ENCODE peak calls at places on chromosomes 12 and 14, in six cellular contexts. K is cardiac fibroblast, L is adipocyte, Q is MG63, O is fibroblast of mammary gland, U is AG04450. H is an unnamed sample.
A peak's percentile ranks its signal among the peaks of the same experiment; 100 is the strongest.

GRCh38 chr14:96376093-96376492 is 12.8 kb downstream of the GSKIP start:
- DNase-seq in K (no peak), L (no peak), Q (no peak), O (no peak), U (no peak), H (no peak)

GRCh38 chr12:56766535-56766934 is 3.4 kb downstream of the HSD17B6 start:
- DNase-seq in K (no peak), L (no peak), Q (no peak), O (no peak), U (no peak), H (no peak)

GRCh38 chr14:68172664-68173063 is 353.1 kb downstream of the RAD51B start:
- DNase-seq in K (no peak), L (peak; percentile 46), Q (no peak), O (peak; percentile 43), U (no peak), H (no peak)

GRCh38 chr14:77409131-77409533 is 14.2 kb downstream of the NOXRED1 start:
- DNase-seq in K (peak; percentile 16), L (no peak), Q (no peak), O (peak; percentile 10), U (no peak), H (peak; percentile 22)

GRCh38 chr12:42698213-42698612 is 108.7 kb upstream of the PRICKLE1 start:
- DNase-seq in K (peak; percentile 90), L (no peak), Q (no peak), O (peak; percentile 96), U (no peak), H (no peak)

GRCh38 chr14:56482306-56482705 is 97.3 kb upstream of the TMEM260 start:
- DNase-seq in K (peak; percentile 40), L (peak; percentile 18), Q (no peak), O (peak; percentile 17), U (no peak), H (peak; percentile 29)

GRCh38 chr12:109695961-109696461 is 17.6 kb upstream of the FAM222A start:
- DNase-seq in K (no peak), L (no peak), Q (no peak), O (no peak), U (no peak), H (no peak)

GRCh38 chr14:93892923-93893549 is 34.1 kb upstream of the FAM181A start:
- DNase-seq in K (peak; percentile 59), L (peak; percentile 83), Q (peak; percentile 44), O (peak; percentile 49), U (peak; percentile 20), H (peak; percentile 87)

GRCh38 chr14:97380539-97380941 is 583.4 kb downstream of the VRK1 start:
- DNase-seq in K (no peak), L (no peak), Q (no peak), O (no peak), U (no peak), H (no peak)

GRCh38 chr12:104049278-104050257 is at the start of gene GLT8D2:
- DNase-seq in K (peak; percentile 71), L (peak; percentile 97), Q (peak; percentile 71), O (peak; percentile 86), U (peak; percentile 64), H (peak; percentile 56)

GRCh38 chr14:99793213-99794155 is at the start of gene EML1:
- DNase-seq in K (peak; percentile 76), L (peak; percentile 94), Q (peak; percentile 83), O (peak; percentile 68), U (peak; percentile 21), H (peak; percentile 94)

GRCh38 chr14:65255029-65255545 is 152.8 kb upstream of the MAX start:
- DNase-seq in K (peak; percentile 86), L (peak; percentile 67), Q (peak; percentile 23), O (peak; percentile 84), U (no peak), H (no peak)

GRCh38 chr12:113835433-113835832 is 130.7 kb downstream of the RBM19 start:
- DNase-seq in K (no peak), L (no peak), Q (no peak), O (no peak), U (no peak), H (no peak)

GRCh38 chr12:54926246-54926645 is 58.3 kb downstream of the TESPA1 start:
- DNase-seq in K (no peak), L (no peak), Q (no peak), O (no peak), U (no peak), H (no peak)

GRCh38 chr14:92683041-92683440 is 65.4 kb downstream of the LGMN start:
- DNase-seq in K (no peak), L (no peak), Q (no peak), O (no peak), U (no peak), H (no peak)

GRCh38 chr12:89889051-89889450 is 180.4 kb upstream of the ATP2B1 start:
- DNase-seq in K (peak; percentile 76), L (peak; percentile 41), Q (no peak), O (peak; percentile 64), U (no peak), H (no peak)

GRCh38 chr12:50403001-50403440 is 2.3 kb downstream of the LARP4 start:
- DNase-seq in K (no peak), L (no peak), Q (no peak), O (no peak), U (no peak), H (no peak)

GRCh38 chr12:107511292-107511691 is 174.3 kb upstream of the PWP1 start:
- DNase-seq in K (peak; percentile 48), L (no peak), Q (peak; percentile 75), O (peak; percentile 90), U (no peak), H (no peak)

DNA sequence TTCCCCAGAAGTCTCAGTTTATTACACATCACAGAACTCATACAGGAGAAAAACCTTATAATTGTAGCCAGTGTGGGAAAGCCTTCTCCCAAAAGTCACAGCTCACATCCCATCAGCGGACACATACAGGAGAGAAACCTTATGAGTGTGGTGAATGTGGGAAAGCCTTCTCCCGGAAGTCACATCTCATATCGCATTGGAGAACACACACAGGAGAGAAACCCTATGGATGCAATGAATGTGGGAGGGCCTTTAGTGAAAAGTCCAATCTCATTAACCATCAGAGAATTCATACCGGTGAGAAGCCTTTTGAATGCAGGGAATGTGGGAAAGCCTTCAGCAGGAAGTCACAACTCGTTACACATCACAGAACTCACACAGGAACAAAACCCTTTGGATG is 20.1 kb downstream of the ZNF84 start:
- DNase-seq in K (peak; percentile 26), L (no peak), Q (no peak), O (peak; percentile 13), U (no peak), H (no peak)
- H3K4me3 ChIP-seq in K (no peak overlapping the region), L (peak overlapping the region; percentile 76), Q (no peak overlapping the region), O (no peak overlapping the region), U (no peak overlapping the region), H (no peak overlapping the region)

DNA sequence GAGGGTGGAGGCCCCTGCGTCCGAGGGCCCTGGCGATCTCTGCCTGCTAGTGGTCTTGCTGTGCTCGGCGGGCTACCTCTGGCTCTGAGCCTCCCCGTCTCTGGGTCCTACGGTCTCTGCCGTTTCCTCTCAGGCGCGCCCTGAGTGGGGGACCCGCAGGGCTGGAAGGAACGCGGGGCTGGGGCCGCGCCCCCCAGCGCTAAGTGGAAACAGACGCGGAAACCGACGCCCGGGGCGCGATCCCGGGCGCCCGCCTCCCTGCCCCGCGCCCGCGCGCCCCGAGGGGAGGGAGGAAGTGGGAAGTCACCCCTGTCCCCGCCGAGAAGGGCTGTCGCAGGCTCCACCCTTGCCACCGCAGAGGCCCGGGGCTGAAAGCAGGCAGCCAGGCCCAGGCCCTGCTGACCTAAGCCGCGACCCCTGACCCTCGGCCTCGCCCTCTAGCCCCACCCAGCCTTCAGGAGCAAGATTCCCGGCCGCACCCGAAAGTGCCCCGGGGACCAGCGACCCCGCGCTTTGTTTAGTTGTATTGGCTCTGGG is 831 bp downstream of the CRIP1 start:
- DNase-seq in K (no peak), L (no peak), Q (no peak), O (no peak), U (no peak), H (no peak)
- H3K4me3 ChIP-seq in K (no peak overlapping the region), L (no peak overlapping the region), Q (peak overlapping the region; percentile 26), O (no peak overlapping the region), U (no peak overlapping the region), H (peak overlapping the region; percentile 58)

GRCh38 chr14:21102472-21103164 is 1.8 kb downstream of the TMEM253 start:
- DNase-seq in K (no peak), L (no peak), Q (no peak), O (no peak), U (no peak), H (no peak)
- H3K4me3 ChIP-seq in K (peak overlapping the region; percentile 69), L (peak overlapping the region; percentile 88), Q (peak overlapping the region; percentile 52), O (peak overlapping the region; percentile 67), U (peak overlapping the region; percentile 75), H (peak overlapping the region; percentile 78)

DNA sequence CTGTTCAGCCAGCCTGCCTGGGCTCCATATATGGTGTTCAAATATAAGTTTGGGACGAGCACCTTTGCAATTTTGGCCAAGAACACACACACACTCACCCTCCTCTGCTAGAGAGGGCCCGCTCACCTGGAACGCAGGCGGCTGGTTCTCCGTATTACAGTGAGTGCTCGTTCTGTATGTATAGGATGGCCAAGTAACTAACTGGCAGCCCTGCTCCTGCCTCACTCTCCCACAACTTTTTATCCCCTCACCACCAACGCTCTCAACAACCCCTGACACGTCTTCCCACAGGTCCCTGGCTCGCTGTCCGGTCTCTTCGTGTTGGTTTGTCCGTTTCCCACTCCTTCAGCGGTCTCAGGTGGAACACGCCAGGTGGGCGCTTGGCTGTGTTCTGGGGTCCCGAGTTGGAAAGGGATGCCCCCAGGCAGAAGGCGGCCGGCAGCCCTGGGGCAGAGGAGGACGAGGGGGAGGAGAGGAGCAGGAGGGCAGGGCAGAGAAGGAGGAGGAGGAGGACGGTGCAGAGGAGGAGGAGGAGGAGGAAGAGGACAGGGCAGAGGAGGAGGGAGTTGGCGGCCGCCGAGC is 398 bp upstream of the MSRB3 start:
- DNase-seq in K (no peak), L (peak; percentile 31), Q (no peak), O (no peak), U (no peak), H (no peak)
- H3K4me3 ChIP-seq in K (peak overlapping the region; percentile 93), L (peak overlapping the region; percentile 91), Q (peak overlapping the region; percentile 93), O (peak overlapping the region; percentile 85), U (peak overlapping the region; percentile 82), H (peak overlapping the region; percentile 48)

H was measured in BE2C.